ENCODE peak calls at places on chromosomes 13 and 19, in eight cellular contexts. S, G, K, N, A, X, Q and B are unnamed samples.

GRCh38 chr13:108342369-108343289 is 73.1 kb downstream of the TNFSF13B start:
- DNase-seq in A (peak), S (no peak), X (peak), K (peak), G (no peak), Q (peak), N (peak), B (peak)

GRCh38 chr13:27852491-27852890 is 60.2 kb downstream of the GSX1 start:
- DNase-seq in X (no peak), G (no peak), Q (no peak), A (no peak), S (no peak), K (no peak), N (no peak), B (no peak)

GRCh38 chr13:36193151-36193855 is 21.1 kb downstream of the SOHLH2 start:
- DNase-seq in S (no peak), G (no peak), Q (no peak), N (peak), X (peak), A (no peak), K (no peak), B (no peak)

GRCh38 chr19:2478324-2478755 is 2.4 kb downstream of the GADD45B start:
- DNase-seq in S (no peak), K (peak), Q (peak), X (peak), N (peak), G (peak), A (peak), B (peak)

GRCh38 chr19:44552324-44552723 is 22.8 kb upstream of the CEACAM20 start:
- DNase-seq in X (peak), G (no peak), Q (no peak), S (no peak), N (peak), A (peak), K (peak), B (no peak)

GRCh38 chr13:34817246-34817645 is 124.8 kb upstream of the NBEA start:
- DNase-seq in S (no peak), X (no peak), N (no peak), A (no peak), G (no peak), K (peak), Q (no peak), B (no peak)

GRCh38 chr13:110399801-110400200 is 92.7 kb downstream of the COL4A2 start:
- DNase-seq in N (peak), S (no peak), Q (no peak), G (no peak), X (peak), A (no peak), K (peak), B (no peak)

GRCh38 chr13:103883152-103883551 is 816.9 kb upstream of the SLC10A2 start:
- DNase-seq in S (peak), K (peak), Q (no peak), A (peak), X (peak), G (peak), N (peak), B (no peak)

GRCh38 chr13:98976338-98976737 is 1.5 kb downstream of the DOCK9 start:
- DNase-seq in X (peak), Q (no peak), G (no peak), N (peak), S (no peak), K (peak), A (no peak), B (no peak)

GRCh38 chr19:29666634-29667389 is 1.6 kb downstream of the PLEKHF1 start:
- DNase-seq in S (peak), X (peak), K (peak), G (peak), Q (no peak), A (peak), N (peak), B (no peak)
- H3K4me3 ChIP-seq in S (peak), X (peak), K (peak), G (peak), Q (peak), A (no peak), N (peak), B (peak)

GRCh38 chr19:51722492-51722891 is 1.3 kb downstream of the HAS1 start:
- DNase-seq in K (no peak), Q (no peak), N (no peak), X (no peak), S (no peak), A (no peak), G (no peak), B (no peak)

GRCh38 chr19:51715850-51716249 is 7.9 kb downstream of the HAS1 start:
- DNase-seq in G (no peak), S (no peak), Q (no peak), K (no peak), N (no peak), A (no peak), X (no peak), B (no peak)

GRCh38 chr19:51721905-51722304 is 1.9 kb downstream of the HAS1 start:
- DNase-seq in N (no peak), A (no peak), G (no peak), Q (no peak), S (no peak), X (no peak), K (no peak), B (no peak)

GRCh38 chr19:51716925-51717324 is 6.9 kb downstream of the HAS1 start:
- DNase-seq in K (no peak), S (no peak), Q (no peak), G (no peak), N (no peak), X (no peak), A (no peak), B (no peak)

DNA sequence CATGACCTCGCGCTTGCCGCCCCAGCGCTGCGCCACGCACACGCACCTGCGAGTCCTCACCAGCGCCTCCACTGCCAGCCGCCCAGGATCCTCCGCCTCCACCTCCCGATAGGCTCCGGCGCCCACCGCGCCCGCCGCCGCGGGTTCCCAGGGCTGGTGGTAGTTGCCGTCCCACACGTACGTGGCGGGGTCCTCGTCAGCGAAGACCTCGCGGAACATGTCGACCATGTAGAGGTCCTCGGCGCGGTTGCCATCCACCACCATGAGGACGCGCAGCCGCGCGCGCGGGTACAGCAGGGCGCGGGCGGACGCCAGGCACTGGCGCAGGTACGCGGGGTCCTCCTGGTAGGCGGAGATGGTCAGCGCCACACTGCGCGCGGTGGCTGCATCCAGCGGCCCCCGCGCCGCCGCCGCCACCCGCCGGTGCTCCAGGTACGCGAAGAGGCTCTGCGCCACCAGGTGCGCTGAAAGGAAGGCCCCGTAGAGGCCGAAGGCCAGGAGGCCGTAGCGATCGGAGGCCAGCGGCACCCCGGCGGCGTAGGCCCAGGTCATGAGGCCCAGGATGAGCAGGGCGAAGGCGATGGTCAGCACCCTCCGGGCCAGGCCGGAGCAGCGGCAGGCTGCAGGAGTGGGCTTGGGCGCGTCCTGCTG is 4.4 kb downstream of the HAS1 start:
- DNase-seq in A (no peak), K (no peak), G (no peak), X (no peak), Q (no peak), S (peak), N (no peak), B (no peak)
- H3K4me3 ChIP-seq in A (no peak), K (peak), G (no peak), X (no peak), Q (no peak), S (peak), N (no peak), B (no peak)

GRCh38 chr19:49441210-49441959 is at the start of gene SLC17A7:
- DNase-seq in G (peak), N (no peak), A (peak), K (no peak), X (no peak), S (no peak), Q (peak), B (no peak)

GRCh38 chr19:49443366-49444099 is 2.2 kb upstream of the SLC17A7 start:
- DNase-seq in K (peak), N (peak), A (peak), X (peak), S (peak), G (peak), Q (peak), B (peak)

GRCh38 chr19:49442793-49443365 is 1.6 kb upstream of the SLC17A7 start:
- DNase-seq in N (peak), G (peak), A (peak), X (peak), Q (peak), S (peak), K (peak), B (no peak)

GRCh38 chr19:49441960-49442350 is 628 bp upstream of the SLC17A7 start:
- DNase-seq in Q (no peak), G (no peak), S (no peak), A (no peak), K (no peak), N (no peak), X (no peak), B (no peak)

GRCh38 chr19:49442354-49442753 is 1.0 kb upstream of the SLC17A7 start:
- DNase-seq in N (no peak), S (no peak), A (no peak), X (no peak), G (peak), Q (no peak), K (no peak), B (no peak)
- H3K4me3 ChIP-seq in N (peak), S (no peak), A (no peak), X (peak), G (peak), Q (no peak), K (peak), B (no peak)

DNA sequence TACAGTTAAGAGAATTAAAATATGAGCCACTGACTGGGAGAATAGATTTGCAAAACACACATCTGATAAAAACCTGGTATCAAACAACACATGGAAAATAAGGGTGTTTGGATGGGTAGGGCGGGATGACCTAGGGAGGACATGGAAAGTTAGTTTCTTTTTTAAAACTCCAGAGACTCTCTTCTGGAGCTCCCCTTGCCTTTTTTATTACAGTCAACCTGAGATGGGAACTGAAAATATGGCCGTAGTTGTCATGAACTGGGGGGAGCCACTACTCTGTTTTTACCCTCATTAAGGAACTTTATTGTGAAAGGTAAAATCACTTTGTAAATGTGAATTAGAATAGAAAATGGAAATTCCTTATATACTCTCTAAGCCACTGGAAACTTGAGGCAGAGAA is 113.0 kb downstream of the ATP11A start:
- DNase-seq in G (no peak), Q (no peak), S (no peak), N (no peak), A (no peak), X (no peak), K (no peak), B (no peak)
- H3K4me3 ChIP-seq in G (no peak), Q (no peak), S (no peak), N (no peak), A (no peak), X (no peak), K (no peak), B (no peak)

GRCh38 chr19:17766543-17767131 is 15.4 kb downstream of the FCHO1 start:
- DNase-seq in K (peak), S (peak), G (peak), Q (no peak), X (peak), N (peak), A (peak), B (no peak)
- H3K4me3 ChIP-seq in K (peak), S (no peak), G (no peak), Q (no peak), X (no peak), N (peak), A (no peak), B (no peak)

GRCh38 chr19:46622118-46622446 is 2.8 kb downstream of the PTGIR start:
- DNase-seq in A (no peak), X (no peak), S (no peak), N (no peak), G (no peak), Q (no peak), K (no peak), B (no peak)
- H3K4me3 ChIP-seq in A (no peak), X (no peak), S (no peak), N (peak), G (no peak), Q (no peak), K (no peak), B (no peak)